ENCODE peak calls at places on chromosome 5, in seven cellular contexts. X is AG04450, C is gastrocnemius medialis, Z is Peyer's patch, A is substantia nigra, J is ovary, W is foreskin keratinocyte. I is an unnamed sample.

GRCh38 chr5:84725946-84726570 is 341.4 kb upstream of the EDIL3 start:
- DNase-seq in X (no peak), J (no peak), A (no peak), W (no peak), Z (no peak), C (no peak), I (no peak)

GRCh38 chr5:177132504-177133118 is 962 bp upstream of the NSD1 start:
- DNase-seq in W (no peak), J (no peak), X (no peak), A (no peak), Z (peak), C (no peak), I (peak)

GRCh38 chr5:13946111-13946510 is 1.6 kb upstream of the DNAH5 start:
- DNase-seq in J (no peak), X (no peak), W (peak), Z (no peak), A (no peak), C (no peak), I (no peak)

GRCh38 chr5:87541033-87541432 is 128.3 kb upstream of the CCNH start:
- DNase-seq in W (peak), A (peak), X (no peak), J (peak), Z (peak), C (peak), I (no peak)

GRCh38 chr5:1763960-1764605 is 35.6 kb downstream of the MRPL36 start:
- DNase-seq in J (peak), A (no peak), X (no peak), C (no peak), W (no peak), Z (peak), I (no peak)

GRCh38 chr5:108801776-108802175 is 54.1 kb downstream of the FER start:
- DNase-seq in J (no peak), A (no peak), Z (no peak), C (no peak), W (peak), X (peak), I (no peak)

GRCh38 chr5:66171349-66172344 is 27.5 kb downstream of the SREK1 start:
- DNase-seq in X (no peak), C (no peak), A (no peak), J (no peak), Z (peak), W (peak), I (peak)

GRCh38 chr5:172985596-172985995 is 2.0 kb downstream of the ATP6V0E1 start:
- DNase-seq in W (peak), J (no peak), X (no peak), A (no peak), C (no peak), Z (no peak), I (no peak)

GRCh38 chr5:20113031-20113685 is 125.2 kb upstream of the CDH18 start:
- DNase-seq in C (no peak), X (no peak), A (no peak), W (no peak), Z (no peak), J (no peak), I (no peak)

GRCh38 chr5:121795511-121795910 is 56.2 kb upstream of the FTMT start:
- DNase-seq in Z (no peak), J (no peak), W (no peak), C (no peak), A (no peak), X (no peak), I (no peak)

GRCh38 chr5:105034335-105034734 is 1471.7 kb upstream of the NUDT12 start:
- DNase-seq in W (no peak), Z (no peak), X (no peak), A (no peak), J (no peak), C (no peak), I (no peak)

GRCh38 chr5:171323007-171323406 is 14.0 kb downstream of the TLX3 start:
- DNase-seq in X (no peak), A (no peak), W (no peak), J (no peak), C (no peak), Z (no peak), I (no peak)

GRCh38 chr5:173675287-173675996 is 59.0 kb upstream of the BOD1 start:
- DNase-seq in W (no peak), J (no peak), X (no peak), Z (no peak), A (no peak), C (peak), I (no peak)

GRCh38 chr5:37668524-37669047 is 171.3 kb downstream of the GDNF start:
- DNase-seq in J (peak), C (peak), X (peak), W (peak), Z (peak), A (no peak), I (peak)

DNA sequence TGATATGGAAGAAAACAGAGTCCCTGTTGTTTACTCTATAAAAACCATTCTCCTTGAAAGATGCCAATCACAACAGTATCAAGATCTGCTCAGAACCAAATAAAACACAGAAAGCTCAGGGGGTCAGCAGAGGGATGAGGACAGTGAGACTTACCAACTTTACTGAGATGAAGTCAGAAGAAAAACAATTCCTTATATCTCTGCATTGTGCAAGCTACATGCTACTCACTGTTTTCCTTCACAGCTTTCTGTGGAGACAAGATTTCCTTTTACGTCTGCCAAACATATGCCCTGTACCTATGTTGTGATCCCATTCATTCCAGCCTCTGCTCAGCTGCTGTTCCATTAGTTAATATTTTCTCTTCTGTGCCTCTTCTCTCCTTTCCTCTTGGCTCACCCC is 185.6 kb downstream of the TSSK1B start:
- DNase-seq in Z (no peak), J (no peak), A (no peak), X (no peak), W (no peak), C (no peak), I (no peak)
- H3K27ac ChIP-seq in Z (peak), J (peak), A (no peak), X (peak), W (no peak), C (peak), I (no peak)

DNA sequence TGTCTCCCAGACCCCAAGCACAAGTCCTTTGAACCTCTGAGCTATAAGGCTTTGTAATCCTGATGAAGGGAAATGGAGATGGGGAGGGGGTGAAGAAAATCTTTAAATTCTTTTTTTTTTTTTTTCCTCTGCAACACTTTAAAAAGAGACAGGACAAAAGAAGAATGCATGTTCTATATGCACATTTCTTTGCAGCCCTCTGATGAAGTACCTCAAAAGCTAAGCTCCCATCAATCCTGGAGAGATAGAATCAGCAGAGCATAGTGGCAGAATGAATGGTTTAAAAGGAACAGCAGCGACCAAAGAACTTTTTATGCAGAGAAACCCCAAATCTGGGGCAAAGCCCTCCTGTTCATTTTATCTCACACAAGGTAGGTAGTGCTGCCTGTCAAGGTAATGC is 173.3 kb upstream of the ZNF608 start:
- DNase-seq in C (no peak), A (no peak), W (no peak), Z (no peak), X (no peak), J (no peak), I (no peak)
- H3K27ac ChIP-seq in C (no peak), A (peak), W (no peak), Z (no peak), X (no peak), J (no peak), I (no peak)

DNA sequence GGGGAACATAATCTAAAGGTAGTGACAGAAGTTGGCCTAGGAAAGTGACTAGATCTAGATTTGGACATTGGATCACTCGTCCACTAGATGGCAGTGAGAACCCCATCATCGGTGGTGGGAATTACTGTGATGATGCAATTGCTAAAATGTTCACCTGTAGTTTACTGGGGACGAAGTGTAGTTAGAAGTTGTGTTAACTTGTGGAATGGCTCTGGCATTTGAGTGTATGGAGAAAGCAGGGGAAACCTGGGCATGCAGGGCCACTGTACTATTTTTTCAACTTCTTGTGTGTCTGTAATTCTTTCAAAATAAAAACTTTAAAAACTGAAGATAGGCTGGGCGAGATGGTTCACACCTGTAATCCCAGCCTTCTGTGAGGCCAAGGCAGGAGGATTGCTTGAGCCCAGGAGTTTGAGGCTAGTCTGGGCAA is 75.5 kb downstream of the PHAX start:
- DNase-seq in A (no peak), Z (peak), C (peak), X (peak), W (peak), J (peak), I (no peak)
- H3K27ac ChIP-seq in A (no peak), Z (no peak), C (no peak), X (no peak), W (no peak), J (no peak), I (no peak)

GRCh38 chr5:7983433-7983832 is 114.5 kb downstream of the MTRR start:
- DNase-seq in C (no peak), W (no peak), J (no peak), X (no peak), A (no peak), Z (no peak), I (no peak)

GRCh38 chr5:7976411-7977190 is 107.7 kb downstream of the MTRR start:
- DNase-seq in C (no peak), A (no peak), J (no peak), X (no peak), W (no peak), Z (no peak), I (no peak)

DNA sequence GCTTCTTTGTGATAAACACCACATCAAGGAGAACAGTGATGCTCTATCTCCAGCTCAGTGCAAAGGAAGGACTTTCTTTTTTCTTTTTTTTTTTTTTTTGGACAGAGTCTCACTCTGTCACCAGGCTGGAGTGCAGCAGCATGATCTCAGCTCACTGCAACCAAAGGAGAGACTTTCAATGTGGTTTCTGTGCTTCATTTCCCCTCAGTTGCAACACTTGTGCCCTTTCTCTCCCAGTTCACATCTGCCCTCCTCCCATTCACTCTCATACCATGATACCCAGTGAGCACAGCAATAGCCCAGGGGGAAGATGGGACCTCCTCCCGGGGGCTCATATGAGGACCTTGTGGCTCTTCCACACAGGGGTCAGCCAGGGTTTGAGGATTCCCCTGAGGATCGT is 110.0 kb downstream of the MTRR start:
- DNase-seq in Z (no peak), C (no peak), W (no peak), J (no peak), X (no peak), A (no peak), I (no peak)
- H3K27ac ChIP-seq in Z (no peak), C (no peak), W (no peak), J (no peak), X (no peak), A (no peak), I (no peak)

DNA sequence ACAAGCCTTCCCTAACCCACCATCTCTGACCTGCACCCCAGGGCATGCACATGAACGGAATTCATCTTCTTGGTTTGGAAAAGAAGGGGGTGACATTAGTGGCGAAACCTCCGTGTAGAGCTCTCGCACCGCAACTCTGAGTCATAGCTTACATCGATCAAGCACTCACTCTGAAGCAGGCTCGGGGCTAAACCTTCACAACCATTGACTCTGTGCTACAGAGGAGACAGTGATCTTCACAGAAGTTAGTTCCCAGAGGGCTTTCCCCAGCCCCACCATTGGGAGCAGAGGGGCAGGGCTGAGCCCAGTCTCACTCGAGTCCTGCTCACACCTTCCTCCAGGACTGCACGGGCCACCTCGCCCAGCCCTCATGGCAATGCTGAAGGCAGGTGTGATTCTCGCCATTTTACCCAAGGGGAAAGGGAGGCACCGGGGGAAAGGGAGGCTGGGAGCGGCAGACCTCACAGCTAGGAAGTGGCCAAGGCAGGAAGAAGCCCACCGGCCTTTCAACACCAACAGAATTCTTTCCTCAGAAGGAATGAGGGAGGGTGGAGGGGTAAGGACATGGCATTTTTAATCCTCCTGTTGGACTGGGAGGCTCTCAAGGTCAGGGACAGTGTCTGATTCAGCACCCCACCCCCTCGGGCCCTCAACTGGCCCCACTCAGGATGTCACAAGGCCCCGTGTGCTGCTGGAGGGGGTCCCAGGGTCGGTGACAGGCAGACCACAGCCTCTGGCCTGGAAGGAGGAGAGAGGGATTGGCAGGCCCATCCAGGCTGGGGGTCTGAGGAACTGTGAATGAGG is 25.9 kb upstream of the IL17B start:
- DNase-seq in W (no peak), J (peak), Z (no peak), X (no peak), A (no peak), C (no peak), I (no peak)
- H3K27ac ChIP-seq in W (no peak), J (peak), Z (peak), X (peak), A (no peak), C (peak), I (no peak)

GRCh38 chr5:156326718-156327259 is at the start of gene SGCD:
- DNase-seq in Z (peak), A (peak), X (peak), J (peak), C (peak), W (no peak), I (peak)
- H3K27ac ChIP-seq in Z (peak), A (peak), X (peak), J (no peak), C (peak), W (no peak), I (no peak)

I was measured in pancreas.